ENCODE peak calls at places on chromosomes 5 and 9, in four cellular contexts. W, A, J and T are unnamed samples.

GRCh38 chr9:120650352-120650751 is 63.9 kb downstream of the MEGF9 start:
- DNase-seq in J (no peak), A (peak), W (no peak), T (no peak)

GRCh38 chr5:74870299-74871067 is 4.3 kb upstream of the FAM169A start:
- DNase-seq in J (no peak), W (no peak), A (no peak), T (no peak)

GRCh38 chr9:130319300-130319699 is 53.7 kb downstream of the HMCN2 start:
- DNase-seq in W (no peak), J (no peak), A (no peak), T (peak)

GRCh38 chr9:99046542-99047071 is 58.3 kb upstream of the TGFBR1 start:
- DNase-seq in J (no peak), W (no peak), A (no peak), T (no peak)

GRCh38 chr9:133424187-133424586 is 2.0 kb downstream of the ADAMTS13 start:
- DNase-seq in A (no peak), J (no peak), W (no peak), T (no peak)

GRCh38 chr5:172534229-172535169 is 80.2 kb upstream of the SH3PXD2B start:
- DNase-seq in A (no peak), J (no peak), W (no peak), T (no peak)

GRCh38 chr5:59542841-59543825 is 350.4 kb downstream of the PDE4D start:
- DNase-seq in W (no peak), A (no peak), J (no peak), T (peak)

GRCh38 chr5:136089804-136090203 is 42.8 kb upstream of the SMAD5 start:
- DNase-seq in W (no peak), A (no peak), J (no peak), T (no peak)

GRCh38 chr5:24606974-24607373 is 37.8 kb downstream of the CDH10 start:
- DNase-seq in J (no peak), W (no peak), A (no peak), T (no peak)

GRCh38 chr9:96505316-96505991 is 55.5 kb downstream of the HABP4 start:
- DNase-seq in J (no peak), W (no peak), A (no peak), T (no peak)

GRCh38 chr9:137820161-137820855 is 57.3 kb upstream of the CACNA1B start:
- DNase-seq in W (no peak), A (no peak), J (no peak), T (no peak)
- TF ChIP-seq JUND in W (no peak), A (no peak), J (no peak), T (no peak)

DNA sequence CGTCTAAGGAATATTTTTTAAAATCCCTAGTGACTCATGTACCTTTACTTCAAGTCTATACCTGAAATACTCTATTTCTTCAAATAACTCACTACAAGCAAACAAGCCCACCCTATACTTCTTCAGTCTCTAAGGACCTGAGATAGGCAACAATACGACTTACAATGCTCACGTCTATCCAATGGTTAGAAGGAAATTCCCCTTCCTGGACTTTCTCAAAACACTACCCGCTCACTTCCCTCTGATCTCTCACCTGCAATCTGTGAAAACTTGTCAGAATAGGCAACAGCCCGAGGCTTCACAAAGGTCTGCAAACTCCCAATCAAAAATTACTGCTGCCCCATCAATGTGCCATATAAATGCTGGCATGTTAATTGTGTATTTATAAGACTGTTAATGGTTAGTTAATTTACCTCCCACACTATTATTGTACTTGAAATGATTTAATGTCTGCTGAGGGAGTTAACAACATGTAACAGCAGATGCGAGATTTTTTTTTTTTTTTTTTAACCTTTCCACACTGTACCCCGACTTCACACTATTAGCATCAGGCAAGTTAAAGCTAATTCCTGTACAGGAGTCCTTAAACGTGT is 27.3 kb downstream of the MAPKAP1 start:
- DNase-seq in A (no peak), J (no peak), W (no peak), T (no peak)
- TF ChIP-seq MXI1 in A (no peak), J (no peak), W (no peak), T (no peak)

GRCh38 chr5:175464414-175465233 is 13.7 kb upstream of the SFXN1 start:
- DNase-seq in A (peak), W (no peak), J (peak), T (peak)
- TF ChIP-seq JUND in A (no peak), W (no peak), J (no peak), T (no peak)

DNA sequence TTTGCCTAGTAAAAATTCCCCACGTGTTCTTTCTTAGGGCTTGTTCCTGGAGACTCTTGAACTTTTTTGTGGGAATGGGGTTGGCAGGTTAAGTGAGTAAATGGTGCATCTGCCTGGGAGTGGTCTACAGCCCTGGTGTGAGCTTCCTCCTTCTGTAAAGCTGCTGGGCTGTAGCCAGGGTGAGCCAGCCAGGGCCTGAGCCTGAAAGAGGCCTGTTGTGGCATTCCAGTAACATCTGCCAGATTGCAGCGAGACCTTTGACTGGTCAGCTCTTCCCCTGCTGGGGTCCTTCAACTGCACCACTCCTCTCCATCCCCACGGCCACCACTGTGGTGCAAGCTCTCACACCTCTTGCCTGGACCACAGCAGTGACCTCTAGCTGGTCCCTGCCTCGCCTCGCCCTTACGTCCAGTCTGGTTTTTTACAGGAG is 47.5 kb downstream of the SLC22A5 start:
- DNase-seq in W (no peak), J (no peak), A (no peak), T (no peak)
- TF ChIP-seq MXI1 in W (no peak), J (no peak), A (no peak), T (no peak)

GRCh38 chr5:5523066-5523505 is 100.6 kb downstream of the ICE1 start:
- DNase-seq in J (no peak), A (peak), W (peak), T (no peak)
- TF ChIP-seq JUND in J (no peak), A (no peak), W (no peak), T (no peak)

GRCh38 chr5:148412124-148412523 is 28.4 kb downstream of the FBXO38 start:
- DNase-seq in J (no peak), W (no peak), A (no peak), T (no peak)

GRCh38 chr5:148414848-148415247 is 31.1 kb downstream of the FBXO38 start:
- DNase-seq in A (no peak), J (no peak), W (no peak), T (no peak)

GRCh38 chr5:148418511-148418910 is 34.8 kb downstream of the FBXO38 start:
- DNase-seq in A (no peak), J (no peak), W (no peak), T (no peak)

GRCh38 chr5:148421661-148422060 is 37.9 kb downstream of the FBXO38 start:
- DNase-seq in J (no peak), A (no peak), W (no peak), T (no peak)

DNA sequence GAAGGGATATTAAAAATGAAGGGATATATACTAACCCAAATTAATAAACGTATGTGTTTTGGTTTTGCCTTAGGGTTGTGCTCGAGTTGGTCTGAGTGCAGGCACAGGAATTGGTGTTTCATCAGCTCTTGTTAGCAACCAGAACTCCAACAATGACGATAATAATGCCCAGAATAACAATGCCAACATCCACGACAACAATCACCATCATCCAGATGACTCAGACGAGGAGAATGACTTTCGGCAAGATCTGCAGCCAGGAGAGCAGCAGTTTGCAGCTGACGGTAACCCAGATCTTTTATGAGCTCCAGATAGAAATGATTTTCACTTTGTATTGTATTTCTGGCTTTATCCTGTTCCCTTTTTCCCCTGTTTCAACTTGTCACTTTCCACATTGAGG is 33.2 kb downstream of the FBXO38 start:
- DNase-seq in W (no peak), A (no peak), J (no peak), T (no peak)
- TF ChIP-seq MXI1 in W (no peak), A (no peak), J (no peak), T (no peak)